ENCODE peak calls at places on chromosomes 5 and 9, in eight cellular contexts. U, G, M, D, O, W, T and X are unnamed samples.

GRCh38 chr5:92849798-92850197 is 731.2 kb downstream of the NR2F1-AS1 start:
- DNase-seq in G (no peak), W (no peak), O (no peak), M (no peak), T (no peak), D (no peak), U (peak), X (no peak)

GRCh38 chr9:134301387-134302129 is 24.7 kb upstream of the RXRA start:
- DNase-seq in T (peak), O (no peak), D (no peak), W (no peak), U (peak), G (no peak), M (no peak), X (no peak)

GRCh38 chr9:91419222-91420191 is 4.1 kb downstream of the NFIL3 start:
- DNase-seq in G (peak), O (no peak), T (peak), U (peak), D (peak), M (peak), W (peak), X (no peak)

GRCh38 chr5:135306557-135306956 is 92.5 kb downstream of the MACROH2A1 start:
- DNase-seq in G (no peak), M (no peak), U (no peak), D (no peak), W (no peak), T (no peak), O (no peak), X (peak)

GRCh38 chr9:35856206-35856605 is 14.0 kb downstream of the OR13J1 start:
- DNase-seq in T (no peak), O (no peak), U (no peak), D (peak), M (no peak), W (no peak), G (no peak), X (no peak)

GRCh38 chr9:88777498-88778312 is 213.6 kb upstream of the S1PR3 start:
- DNase-seq in D (no peak), T (no peak), U (peak), W (peak), O (no peak), M (no peak), G (peak), X (no peak)

GRCh38 chr9:34628656-34629491 is at the start of gene ARID3C:
- DNase-seq in O (peak), D (no peak), W (no peak), M (no peak), U (no peak), T (peak), G (no peak), X (no peak)

GRCh38 chr9:93677641-93678136 is 101.3 kb downstream of the PHF2 start:
- DNase-seq in M (no peak), U (no peak), T (peak), W (no peak), G (no peak), O (no peak), D (peak), X (peak)

GRCh38 chr5:140966293-140967225 is at the start of gene PCDHAC2:
- DNase-seq in D (peak), G (no peak), U (peak), T (peak), O (peak), M (peak), W (no peak), X (no peak)

GRCh38 chr5:135033866-135034185 is 202 bp downstream of the PITX1 start:
- DNase-seq in M (no peak), D (no peak), O (no peak), T (no peak), U (no peak), G (no peak), W (no peak), X (no peak)

GRCh38 chr5:67283988-67284457 is 87.4 kb upstream of the CD180 start:
- DNase-seq in D (no peak), W (no peak), U (no peak), G (no peak), M (no peak), O (no peak), T (no peak), X (no peak)